ENCODE peak calls at places on chromosomes 3 and 15, in ten cellular contexts. I is body of pancreas, G is transverse colon, B is K562, F is testis, U is breast epithelium, C is prostate gland, V is endothelial cell of umbilical vein, Q is adrenal gland, R is ovary. N is an unnamed sample.
A peak's percentile ranks its signal among the peaks of the same experiment; 100 is the strongest.

GRCh38 chr15:101264011-101264410 is 12.2 kb upstream of the CHSY1 start:
- DNase-seq in I (no peak), G (no peak), B (no peak), F (no peak), U (no peak), C (no peak), V (peak; percentile 33), Q (no peak), R (no peak), N (no peak)

GRCh38 chr3:114380233-114380645 is 86.4 kb downstream of the TIGIT start:
- DNase-seq in I (peak; percentile 19), G (peak; percentile 29), B (no peak), F (peak; percentile 91), U (peak; percentile 68), C (peak; percentile 40), V (no peak), Q (peak; percentile 39), R (peak; percentile 82), N (peak; percentile 72)

GRCh38 chr3:58041182-58041825 is 33.1 kb downstream of the FLNB start:
- DNase-seq in I (peak; percentile 33), G (no peak), B (no peak), F (no peak), U (no peak), C (no peak), V (peak; percentile 55), Q (no peak), R (peak; percentile 52), N (no peak)

GRCh38 chr3:63909431-63909830 is 2.8 kb downstream of the SCAANT1 start:
- DNase-seq in I (no peak), G (no peak), B (no peak), F (no peak), U (no peak), C (no peak), V (no peak), Q (no peak), R (no peak), N (no peak)

GRCh38 chr3:52792961-52793695 is 1.5 kb upstream of the ITIH3 start:
- DNase-seq in I (no peak), G (no peak), B (no peak), F (no peak), U (no peak), C (no peak), V (no peak), Q (peak; percentile 32), R (no peak), N (no peak)

GRCh38 chr3:194950906-194951628 is 265.4 kb downstream of the FAM43A start:
- DNase-seq in I (no peak), G (no peak), B (no peak), F (no peak), U (no peak), C (no peak), V (no peak), Q (no peak), R (no peak), N (no peak)

GRCh38 chr3:62527484-62527883 is 154.1 kb upstream of the FEZF2 start:
- DNase-seq in I (no peak), G (no peak), B (no peak), F (no peak), U (no peak), C (no peak), V (no peak), Q (no peak), R (no peak), N (no peak)

GRCh38 chr15:39869251-39869650 is 50.8 kb downstream of the GPR176 start:
- DNase-seq in I (no peak), G (no peak), B (no peak), F (no peak), U (no peak), C (no peak), V (no peak), Q (no peak), R (no peak), N (no peak)

GRCh38 chr3:127038476-127038875 is 55.6 kb downstream of the PLXNA1 start:
- DNase-seq in I (no peak), G (no peak), B (no peak), F (no peak), U (no peak), C (no peak), V (no peak), Q (no peak), R (peak; percentile 25), N (no peak)

GRCh38 chr3:56125358-56126005 is 342.8 kb downstream of the ERC2 start:
- DNase-seq in I (no peak), G (no peak), B (no peak), F (no peak), U (no peak), C (no peak), V (peak; percentile 67), Q (peak; percentile 85), R (no peak), N (peak; percentile 58)

GRCh38 chr3:150635526-150635925 is 32.4 kb downstream of the SELENOT start:
- DNase-seq in I (no peak), G (no peak), B (no peak), F (no peak), U (no peak), C (no peak), V (peak; percentile 46), Q (no peak), R (no peak), N (no peak)

GRCh38 chr3:49883992-49884391 is 14.3 kb upstream of the CAMKV start:
- DNase-seq in I (no peak), G (no peak), B (no peak), F (no peak), U (no peak), C (no peak), V (no peak), Q (no peak), R (no peak), N (no peak)

GRCh38 chr3:184541886-184542562 is 19.6 kb upstream of the EPHB3 start:
- DNase-seq in I (no peak), G (no peak), B (no peak), F (no peak), U (no peak), C (no peak), V (no peak), Q (no peak), R (no peak), N (no peak)

GRCh38 chr3:167958141-167958540 is 137.6 kb downstream of the GOLIM4 start:
- DNase-seq in I (no peak), G (no peak), B (no peak), F (no peak), U (no peak), C (no peak), V (no peak), Q (no peak), R (no peak), N (no peak)

GRCh38 chr15:81589671-81590070 is 215.7 kb upstream of the TMC3 start:
- DNase-seq in I (no peak), G (no peak), B (no peak), F (no peak), U (no peak), C (no peak), V (no peak), Q (no peak), R (no peak), N (no peak)

GRCh38 chr15:78049691-78050440 is 27.6 kb downstream of the TBC1D2B start:
- DNase-seq in I (no peak), G (no peak), B (no peak), F (peak; percentile 66), U (no peak), C (no peak), V (no peak), Q (no peak), R (no peak), N (peak; percentile 41)

GRCh38 chr15:65530318-65531111 is at the start of gene HACD3:
- DNase-seq in I (peak; percentile 89), G (peak; percentile 90), B (peak; percentile 98), F (peak; percentile 85), U (peak; percentile 73), C (peak; percentile 72), V (peak; percentile 84), Q (peak; percentile 86), R (peak; percentile 93), N (peak; percentile 87)
- TF ChIP-seq POLR2A in I (peak; percentile 59), G (peak; percentile 17), B (peak; percentile 86), F (no peak), U (no peak), C (peak; percentile 56), V (peak; percentile 73), Q (peak; percentile 60), R (peak; percentile 46), N (no peak)

GRCh38 chr3:42688487-42689420 is 3.4 kb downstream of the KLHL40 start:
- DNase-seq in I (no peak), G (no peak), B (no peak), F (no peak), U (no peak), C (no peak), V (no peak), Q (no peak), R (no peak), N (peak; percentile 7)
- H3K4me1 ChIP-seq in I (peaks cover 5% of the 10 kb centered on the region), G (peaks cover 9% of the 10 kb centered on the region), B (peaks cover 22% of the 10 kb centered on the region), F (peaks cover 4% of the 10 kb centered on the region), U (no peaks in the 10 kb centered on the region), C (no peaks in the 10 kb centered on the region), V (no peaks in the 10 kb centered on the region), Q (no peaks in the 10 kb centered on the region), R (peaks cover 3% of the 10 kb centered on the region), N (no peaks in the 10 kb centered on the region)

DNA sequence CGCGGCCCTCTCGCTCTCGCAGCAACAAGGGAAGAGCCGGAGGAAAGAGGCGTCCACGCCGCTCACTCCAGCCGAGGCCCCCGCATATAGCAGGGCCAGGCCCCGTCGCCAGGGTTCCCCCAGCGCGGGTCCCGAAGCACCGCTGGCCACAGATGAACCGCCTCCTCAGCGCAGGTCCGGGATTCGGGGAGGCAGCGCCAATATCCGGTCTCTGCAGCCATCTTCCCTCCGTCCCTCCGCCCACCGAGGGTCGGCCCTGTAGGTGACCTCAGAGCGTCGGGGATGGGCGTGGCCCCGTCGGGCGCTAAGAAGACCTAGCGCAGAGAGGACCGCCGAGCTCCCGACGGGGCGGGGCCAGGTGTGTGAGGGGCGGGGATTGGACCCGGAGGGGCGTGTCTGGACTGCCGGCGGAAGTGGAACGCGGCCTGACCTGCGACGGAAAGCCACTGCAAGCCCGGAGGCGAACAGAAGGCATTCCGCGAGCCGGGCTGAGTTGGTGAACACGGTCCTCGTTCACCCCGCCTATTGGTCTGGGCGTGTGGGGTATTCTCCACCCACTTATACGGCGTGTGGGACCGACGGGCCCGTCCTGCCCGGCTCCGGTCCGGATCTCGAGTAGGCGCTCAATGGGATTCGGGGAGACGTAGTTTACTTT is 26.8 kb upstream of the MTHFS start:
- DNase-seq in I (peak; percentile 97), G (peak; percentile 98), B (peak; percentile 96), F (peak; percentile 97), U (peak; percentile 93), C (peak; percentile 96), V (peak; percentile 93), Q (peak; percentile 95), R (peak; percentile 95), N (peak; percentile 93)
- TF ChIP-seq POLR2A in I (peak; percentile 96), G (peak; percentile 96), B (peak; percentile 91), F (peak; percentile 33), U (peak; percentile 67), C (peak; percentile 80), V (peak; percentile 85), Q (peak; percentile 91), R (peak; percentile 74), N (peak; percentile 68)

DNA sequence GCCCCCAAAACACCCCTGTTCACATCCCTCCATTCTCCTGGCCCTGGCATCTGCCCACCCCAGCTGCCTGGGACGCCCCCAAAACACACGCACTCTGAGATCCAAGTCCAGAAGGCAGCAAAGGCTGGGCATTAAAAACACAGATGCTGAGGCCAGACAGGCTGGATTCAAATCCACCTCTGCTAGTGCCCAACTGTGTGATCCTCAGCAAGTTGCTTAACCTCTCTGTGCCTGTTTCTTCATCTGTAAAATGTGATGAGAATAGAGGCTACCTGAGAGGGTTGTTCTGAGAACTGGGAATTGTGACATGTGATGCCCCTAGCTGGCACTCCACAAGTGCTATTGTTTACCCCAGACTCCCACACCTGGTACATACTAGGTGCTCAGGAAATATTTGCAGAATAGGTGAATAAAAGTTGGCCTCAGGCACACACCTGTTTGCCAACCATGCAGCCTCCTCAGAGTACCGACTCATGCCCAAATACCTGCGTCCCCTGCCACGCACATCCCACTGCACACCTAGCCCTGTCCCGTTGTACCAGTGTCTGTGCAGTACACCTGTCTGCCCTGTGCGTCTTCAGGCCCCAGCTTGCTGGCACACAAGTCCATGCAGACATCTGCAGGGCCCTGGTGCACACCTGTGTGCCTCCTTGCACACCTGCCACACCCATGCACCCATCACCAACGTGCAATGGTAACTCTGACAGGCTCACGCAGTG is 2.1 kb downstream of the PLXND1 start:
- DNase-seq in I (no peak), G (no peak), B (no peak), F (no peak), U (no peak), C (no peak), V (no peak), Q (no peak), R (no peak), N (no peak)
- H3K4me1 ChIP-seq in I (peaks cover 51% of the 10 kb centered on the region), G (peaks cover 33% of the 10 kb centered on the region), B (peaks cover 75% of the 10 kb centered on the region), F (peaks cover 45% of the 10 kb centered on the region), U (peaks cover 12% of the 10 kb centered on the region), C (no peaks in the 10 kb centered on the region), V (peaks cover 56% of the 10 kb centered on the region), Q (peaks cover 17% of the 10 kb centered on the region), R (peaks cover 11% of the 10 kb centered on the region), N (peaks cover 66% of the 10 kb centered on the region)

N was measured in heart left ventricle.